ENCODE peak calls at places on chromosomes 13 and 19, in five cellular contexts. F is choroid plexus epithelial cell, S is IMR-90, E is HAP-1, L is Peyer's patch. K is an unnamed sample.

GRCh38 chr19:47093841-47094240 is 19.7 kb downstream of the ZC3H4 start:
- DNase-seq in F (peak; percentile 13), S (no peak), E (no peak), L (peak; percentile 73), K (no peak)

GRCh38 chr19:2487780-2488330 is 11.9 kb downstream of the GADD45B start:
- DNase-seq in F (no peak), S (no peak), E (no peak), L (no peak), K (no peak)

GRCh38 chr13:67175836-67176235 is 54.3 kb downstream of the PCDH9 start:
- DNase-seq in F (no peak), S (no peak), E (peak; percentile 34), L (no peak), K (no peak)

GRCh38 chr13:48853381-48854102 is 122.2 kb upstream of the FNDC3A start:
- DNase-seq in F (peak; percentile 70), S (peak; percentile 67), E (no peak), L (no peak), K (peak; percentile 50)

GRCh38 chr13:58906329-58907007 is 1257.3 kb downstream of the DIAPH3 start:
- DNase-seq in F (no peak), S (no peak), E (no peak), L (no peak), K (no peak)

GRCh38 chr13:51291341-51291740 is 48.1 kb upstream of the SERPINE3 start:
- DNase-seq in F (no peak), S (peak; percentile 30), E (no peak), L (no peak), K (no peak)

GRCh38 chr19:18611327-18612050 is 1.2 kb upstream of the TMEM59L start:
- DNase-seq in F (no peak), S (no peak), E (no peak), L (no peak), K (no peak)

GRCh38 chr13:67186985-67187569 is 43.1 kb downstream of the PCDH9 start:
- DNase-seq in F (peak; percentile 13), S (no peak), E (no peak), L (no peak), K (no peak)

GRCh38 chr19:43784251-43784980 is 3.6 kb upstream of the KCNN4 start:
- DNase-seq in F (peak; percentile 72), S (peak; percentile 85), E (no peak), L (peak; percentile 82), K (peak; percentile 75)

GRCh38 chr13:65653548-65654078 is 1576.5 kb downstream of the PCDH9 start:
- DNase-seq in F (no peak), S (no peak), E (no peak), L (no peak), K (no peak)

GRCh38 chr19:44344255-44344654 is 12.2 kb downstream of the ZNF112 start:
- DNase-seq in F (no peak), S (no peak), E (no peak), L (no peak), K (no peak)

DNA sequence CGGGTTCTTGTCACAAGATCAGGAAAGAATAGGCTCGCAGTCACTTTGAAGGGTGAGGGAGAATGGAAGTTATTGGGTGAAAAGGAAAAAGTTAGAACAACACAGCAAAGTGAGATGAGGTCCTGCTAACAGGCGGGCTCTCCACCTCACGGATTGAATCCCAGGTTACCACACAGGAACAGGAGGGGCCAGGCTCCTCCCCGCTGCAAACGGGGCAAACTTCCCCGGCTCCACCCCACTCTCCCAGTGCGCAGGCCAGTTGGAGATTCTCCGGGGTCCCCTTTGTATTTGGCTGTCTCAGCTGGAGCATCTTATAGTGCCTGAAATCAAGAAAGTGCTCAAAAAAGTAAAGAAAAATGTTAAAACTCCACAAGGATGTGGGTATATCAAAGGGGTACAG is 78.3 kb upstream of the IPO5 start:
- DNase-seq in F (no peak), S (no peak), E (no peak), L (no peak), K (no peak)
- H3K4me3 ChIP-seq in F (no peak overlapping the region), S (no peak overlapping the region), E (no peak overlapping the region), L (no peak overlapping the region), K (no peak overlapping the region)

GRCh38 chr19:53055117-53055516 is 10.6 kb downstream of the ERVV-2 start:
- DNase-seq in F (peak; percentile 45), S (peak; percentile 21), E (no peak), L (no peak), K (no peak)

GRCh38 chr19:53057904-53058579 is 13.5 kb downstream of the ERVV-2 start:
- DNase-seq in F (peak; percentile 14), S (no peak), E (no peak), L (no peak), K (no peak)
- H3K4me3 ChIP-seq in F (peak overlapping the region; percentile 37), S (peak overlapping the region; percentile 48), E (no peak overlapping the region), L (no peak overlapping the region), K (peak overlapping the region; percentile 24)

GRCh38 chr13:79197933-79198332 is 208.1 kb downstream of the RBM26 start:
- DNase-seq in F (no peak), S (no peak), E (no peak), L (no peak), K (no peak)

GRCh38 chr13:79190932-79191331 is 215.1 kb downstream of the RBM26 start:
- DNase-seq in F (no peak), S (no peak), E (no peak), L (no peak), K (no peak)

GRCh38 chr13:79194272-79194671 is 211.8 kb downstream of the RBM26 start:
- DNase-seq in F (no peak), S (no peak), E (no peak), L (peak; percentile 49), K (no peak)

GRCh38 chr13:79196366-79196765 is 209.7 kb downstream of the RBM26 start:
- DNase-seq in F (no peak), S (no peak), E (no peak), L (no peak), K (no peak)

GRCh38 chr13:79194727-79195126 is 211.3 kb downstream of the RBM26 start:
- DNase-seq in F (no peak), S (no peak), E (no peak), L (no peak), K (no peak)
- H3K4me3 ChIP-seq in F (no peak overlapping the region), S (no peak overlapping the region), E (no peak overlapping the region), L (no peak overlapping the region), K (no peak overlapping the region)

DNA sequence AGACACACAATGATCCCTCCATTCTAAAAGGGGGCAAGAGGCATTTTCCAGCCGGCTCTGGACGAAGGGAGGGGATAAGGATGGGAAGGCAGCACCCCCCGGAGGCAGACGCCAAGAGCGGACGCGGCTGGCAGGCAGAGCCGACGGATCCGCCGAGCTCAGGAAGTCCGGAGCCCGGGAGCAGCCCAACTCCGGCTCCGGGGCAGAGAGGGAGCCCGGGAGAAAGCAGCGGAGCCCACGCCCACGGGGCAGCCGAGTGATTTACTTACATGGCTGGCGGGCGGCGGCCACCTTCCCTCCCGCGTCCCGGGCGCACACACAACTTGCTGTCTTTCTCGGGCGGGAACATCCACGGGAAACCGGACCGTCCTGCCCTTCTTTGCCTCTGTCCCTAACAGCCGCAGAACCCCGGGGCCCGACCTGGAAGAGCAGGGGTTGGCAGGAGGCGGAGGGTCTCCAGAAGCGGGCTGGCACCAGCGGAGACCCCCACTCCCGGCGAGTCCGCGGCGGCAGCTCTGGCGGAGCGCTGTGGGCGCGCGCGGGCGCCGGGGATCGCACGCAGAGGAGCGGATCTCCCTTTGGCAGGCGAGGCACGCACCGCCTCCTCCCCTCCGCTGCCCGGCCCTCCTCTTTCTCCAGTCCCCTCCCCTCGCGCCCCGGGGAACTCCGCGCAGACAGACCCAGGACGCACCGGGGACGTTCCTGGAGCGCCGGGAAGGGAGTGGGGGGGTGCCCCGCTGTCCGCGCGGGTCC is at the start of gene LHFPL6:
- DNase-seq in F (peak; percentile 84), S (peak; percentile 77), E (peak; percentile 77), L (peak; percentile 77), K (peak; percentile 81)
- H3K4me3 ChIP-seq in F (peak within 1 kb of the TSS; percentile 82), S (peak within 1 kb of the TSS; percentile 80), E (peak within 1 kb of the TSS; percentile 87), L (peak within 1 kb of the TSS; percentile 50), K (peak within 1 kb of the TSS; percentile 90)

GRCh38 chr13:98141509-98141908 is 1.4 kb upstream of the FARP1 start:
- DNase-seq in F (no peak), S (no peak), E (no peak), L (no peak), K (no peak)

GRCh38 chr13:98143157-98143553 is 261 bp downstream of the FARP1 start:
- DNase-seq in F (no peak), S (no peak), E (no peak), L (no peak), K (no peak)

GRCh38 chr13:98143601-98144500 is 957 bp downstream of the FARP1 start:
- DNase-seq in F (peak; percentile 57), S (peak; percentile 44), E (peak; percentile 13), L (no peak), K (peak; percentile 54)

GRCh38 chr13:98141938-98142426 is 912 bp upstream of the FARP1 start:
- DNase-seq in F (no peak), S (no peak), E (no peak), L (no peak), K (no peak)

GRCh38 chr13:98142427-98143156 is at the start of gene FARP1:
- DNase-seq in F (peak; percentile 69), S (peak; percentile 65), E (peak; percentile 63), L (peak; percentile 65), K (peak; percentile 56)
- H3K4me3 ChIP-seq in F (peak within 1 kb of the TSS; percentile 65), S (peak within 1 kb of the TSS; percentile 95), E (peak within 1 kb of the TSS; percentile 45), L (peak within 1 kb of the TSS; percentile 50), K (peak within 1 kb of the TSS; percentile 68)

GRCh38 chr19:37817180-37817911 is 38.0 kb upstream of the ZNF573 start:
- DNase-seq in F (peak; percentile 61), S (peak; percentile 3), E (no peak), L (peak; percentile 65), K (peak; percentile 27)
- H3K4me3 ChIP-seq in F (peak overlapping the region; percentile 57), S (peak overlapping the region; percentile 48), E (no peak overlapping the region), L (peak overlapping the region; percentile 39), K (peak overlapping the region; percentile 44)

DNA sequence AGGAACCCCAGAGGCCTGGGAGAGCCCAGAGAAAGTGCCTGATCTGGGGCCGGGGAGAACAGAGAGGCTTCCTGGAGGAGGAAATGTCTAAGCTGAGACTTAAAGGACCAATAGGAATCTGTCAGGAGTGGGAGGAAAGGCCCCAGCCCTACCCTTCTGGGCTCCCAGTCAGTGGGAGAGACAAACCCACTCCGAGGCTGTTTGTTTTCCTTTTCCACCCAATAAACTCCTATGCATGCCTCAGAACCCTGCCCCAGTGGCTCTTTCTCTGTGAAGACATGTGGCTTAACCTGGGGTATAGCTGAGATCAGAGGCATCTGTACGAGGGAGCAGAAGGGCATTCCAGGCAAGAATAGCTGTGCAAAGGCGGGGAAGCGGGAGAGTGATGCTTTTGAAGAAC is 1.9 kb downstream of the MEGF8 start:
- DNase-seq in F (no peak), S (no peak), E (no peak), L (no peak), K (no peak)
- H3K4me3 ChIP-seq in F (no peak overlapping the region), S (no peak overlapping the region), E (peak overlapping the region; percentile 85), L (no peak overlapping the region), K (no peak overlapping the region)

GRCh38 chr13:80341771-80342271 is 895 bp upstream of the SPRY2 start:
- DNase-seq in F (peak; percentile 73), S (peak; percentile 43), E (peak; percentile 85), L (peak; percentile 57), K (peak; percentile 71)
- H3K4me3 ChIP-seq in F (peak overlapping the region; percentile 75), S (peak overlapping the region; percentile 88), E (peak overlapping the region; percentile 81), L (peak overlapping the region; percentile 40), K (peak overlapping the region; percentile 66)

GRCh38 chr13:27130223-27131015 is 41.2 kb downstream of the USP12 start:
- DNase-seq in F (peak; percentile 74), S (peak; percentile 76), E (no peak), L (no peak), K (peak; percentile 39)
- H3K4me3 ChIP-seq in F (no peak overlapping the region), S (no peak overlapping the region), E (no peak overlapping the region), L (no peak overlapping the region), K (no peak overlapping the region)